ENCODE peak calls at places on chromosome 11, in nine cellular contexts. H, K, T, B, P, J, G, V and Z are unnamed samples. For H3K4me1, the result is how much of the 10 kb centered on the place peaks cover.

GRCh38 chr11:20497124-20497792 is 102.2 kb upstream of the SLC6A5 start:
- DNase-seq in T (no peak), G (no peak), H (no peak), B (no peak), J (no peak), K (no peak), V (no peak), P (no peak), Z (no peak)

GRCh38 chr11:113519989-113520613 is 44.9 kb upstream of the DRD2 start:
- DNase-seq in T (no peak), G (no peak), P (no peak), J (no peak), V (no peak), K (no peak), B (no peak), H (peak), Z (no peak)

GRCh38 chr11:100546714-100547113 is 140.4 kb upstream of the ARHGAP42 start:
- DNase-seq in J (peak), P (no peak), T (no peak), B (no peak), V (no peak), G (no peak), K (peak), H (peak), Z (no peak)

GRCh38 chr11:32400670-32401369 is 34.5 kb downstream of the WT1 start:
- DNase-seq in H (no peak), V (no peak), B (no peak), G (no peak), P (no peak), T (no peak), K (no peak), J (no peak), Z (no peak)

GRCh38 chr11:72834905-72835304 is 20.7 kb downstream of the ATG16L2 start:
- DNase-seq in T (no peak), P (peak), H (no peak), B (peak), G (no peak), K (no peak), J (no peak), V (no peak), Z (peak)

GRCh38 chr11:46976182-46976854 is 39.8 kb downstream of the CSTPP1 start:
- DNase-seq in T (no peak), J (no peak), H (no peak), B (no peak), P (no peak), K (no peak), V (no peak), G (peak), Z (no peak)

GRCh38 chr11:30360741-30361140 is 37.8 kb downstream of the ARL14EP start:
- DNase-seq in B (no peak), J (no peak), G (no peak), H (no peak), T (no peak), P (no peak), V (no peak), K (no peak), Z (no peak)

GRCh38 chr11:125593113-125593761 is 585 bp downstream of the STT3A start:
- DNase-seq in V (no peak), G (no peak), J (peak), T (no peak), K (no peak), P (no peak), B (no peak), H (peak), Z (no peak)

GRCh38 chr11:118851970-118852369 is 31.7 kb upstream of the CXCR5 start:
- DNase-seq in K (no peak), B (no peak), J (no peak), T (no peak), G (peak), H (no peak), V (no peak), P (no peak), Z (no peak)

GRCh38 chr11:74932169-74932568 is 16.7 kb downstream of the XRRA1 start:
- DNase-seq in P (no peak), K (no peak), H (peak), V (no peak), T (no peak), B (no peak), J (no peak), G (no peak), Z (no peak)

GRCh38 chr11:22441831-22442230 is 103.7 kb downstream of the SLC17A6 start:
- DNase-seq in T (no peak), H (no peak), P (no peak), K (no peak), G (no peak), V (no peak), J (no peak), B (no peak), Z (no peak)

GRCh38 chr11:55658608-55659007 is 3.4 kb upstream of the OR4C6 start:
- DNase-seq in K (no peak), G (no peak), B (no peak), J (no peak), V (no peak), P (no peak), T (no peak), H (no peak), Z (no peak)

GRCh38 chr11:133133053-133133452 is 399.2 kb downstream of the OPCML start:
- DNase-seq in B (no peak), K (no peak), G (no peak), P (no peak), V (no peak), T (no peak), J (no peak), H (no peak), Z (no peak)

GRCh38 chr11:65944191-65944590 is 1.1 kb upstream of the TSGA10IP start:
- DNase-seq in P (no peak), J (no peak), K (no peak), G (no peak), B (no peak), T (no peak), V (no peak), H (no peak), Z (no peak)

GRCh38 chr11:17207317-17208256 is at the start of gene PIK3C2A:
- DNase-seq in V (peak), K (peak), G (peak), P (peak), J (peak), T (peak), H (peak), B (peak), Z (peak)

GRCh38 chr11:124327775-124328174 is 7.8 kb upstream of the OR8D2 start:
- DNase-seq in V (no peak), P (no peak), G (no peak), B (no peak), T (no peak), K (no peak), H (no peak), J (no peak), Z (no peak)

GRCh38 chr11:6736495-6737121 is 35.2 kb downstream of the OR2AG2 start:
- DNase-seq in B (no peak), G (no peak), T (no peak), H (no peak), J (no peak), V (no peak), K (no peak), P (no peak), Z (no peak)

GRCh38 chr11:134574947-134575346 is 162.9 kb upstream of the B3GAT1 start:
- DNase-seq in T (no peak), K (no peak), H (no peak), P (no peak), B (no peak), V (no peak), G (no peak), J (no peak), Z (no peak)

GRCh38 chr11:117315285-117316196 is 515 bp downstream of the BACE1 start:
- DNase-seq in K (no peak), T (no peak), V (no peak), J (no peak), P (no peak), H (no peak), B (no peak), G (no peak), Z (no peak)

GRCh38 chr11:110299006-110299785 is 2.8 kb upstream of the RDX start:
- DNase-seq in J (no peak), K (peak), G (no peak), B (no peak), T (no peak), P (no peak), H (no peak), V (no peak), Z (no peak)

GRCh38 chr11:44999068-44999467 is 48.4 kb upstream of the TP53I11 start:
- DNase-seq in B (no peak), G (no peak), T (no peak), P (no peak), V (no peak), H (no peak), K (no peak), J (no peak), Z (no peak)

GRCh38 chr11:10761085-10761698 is 10.1 kb downstream of the CTR9 start:
- DNase-seq in V (no peak), T (no peak), B (no peak), P (no peak), K (no peak), H (no peak), J (no peak), G (no peak), Z (no peak)

GRCh38 chr11:22510010-22510409 is 115.6 kb downstream of the FANCF start:
- DNase-seq in H (no peak), T (no peak), V (no peak), J (no peak), G (no peak), P (no peak), B (no peak), K (no peak), Z (no peak)

GRCh38 chr11:33753304-33753703 is 17.1 kb upstream of the CD59 start:
- DNase-seq in V (no peak), G (peak), H (peak), K (no peak), T (no peak), J (no peak), B (peak), P (no peak), Z (no peak)

GRCh38 chr11:44998051-44998450 is 47.4 kb upstream of the TP53I11 start:
- DNase-seq in P (no peak), G (no peak), T (no peak), J (no peak), V (no peak), K (no peak), H (no peak), B (no peak), Z (no peak)

GRCh38 chr11:62439785-62440602 is 21.2 kb downstream of the SCGB1A1 start:
- DNase-seq in G (no peak), T (no peak), P (peak), V (no peak), J (no peak), K (no peak), B (peak), H (peak), Z (peak)

GRCh38 chr11:114705280-114706024 is 27.1 kb downstream of the NXPE2 start:
- DNase-seq in P (no peak), J (no peak), H (no peak), T (no peak), G (no peak), K (no peak), B (peak), V (no peak), Z (peak)

GRCh38 chr11:67022341-67022933 is 497 bp upstream of the SYT12 start:
- DNase-seq in B (no peak), V (no peak), P (no peak), T (no peak), G (no peak), J (peak), H (peak), K (no peak), Z (peak)

GRCh38 chr11:31806186-31806943 is 4.8 kb downstream of the PAX6 start:
- DNase-seq in K (peak), G (no peak), B (no peak), V (no peak), J (no peak), T (no peak), P (no peak), H (no peak), Z (no peak)

GRCh38 chr11:129720994-129721393 is 94.7 kb upstream of the TMEM45B start:
- DNase-seq in H (no peak), J (no peak), P (no peak), G (no peak), T (no peak), B (no peak), K (no peak), V (no peak), Z (no peak)
- H3K4me1 ChIP-seq in H (under half), J (under half), P (under half), G (under half), T (under half), B (under half), K (under half), V (under half), Z (under half)

DNA sequence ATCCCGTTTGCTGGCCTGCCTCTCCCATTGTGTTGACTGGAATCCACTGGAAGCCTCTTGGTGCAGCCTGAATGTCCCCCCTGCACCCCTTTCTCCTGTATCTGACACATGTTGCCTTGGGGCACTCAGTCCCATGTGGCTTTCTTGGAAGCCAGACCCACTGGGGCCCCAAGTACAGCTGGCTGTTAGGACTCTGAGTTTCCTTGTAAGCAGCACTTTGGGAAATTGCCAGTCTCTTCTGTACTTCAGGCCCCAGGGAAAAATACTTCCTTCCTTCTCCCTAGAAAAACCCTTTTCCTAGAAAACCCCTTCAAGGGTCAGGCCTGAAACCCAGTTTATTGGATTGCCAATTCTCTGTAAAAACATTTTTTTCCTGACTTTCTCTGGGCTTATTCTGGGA is 360.3 kb downstream of the TENM4 start:
- DNase-seq in B (no peak), H (no peak), J (no peak), K (no peak), G (no peak), T (no peak), P (no peak), V (no peak), Z (no peak)
- H3K27ac ChIP-seq in B (no peak), H (no peak), J (no peak), K (no peak), G (no peak), T (no peak), P (no peak), V (no peak), Z (no peak)

DNA sequence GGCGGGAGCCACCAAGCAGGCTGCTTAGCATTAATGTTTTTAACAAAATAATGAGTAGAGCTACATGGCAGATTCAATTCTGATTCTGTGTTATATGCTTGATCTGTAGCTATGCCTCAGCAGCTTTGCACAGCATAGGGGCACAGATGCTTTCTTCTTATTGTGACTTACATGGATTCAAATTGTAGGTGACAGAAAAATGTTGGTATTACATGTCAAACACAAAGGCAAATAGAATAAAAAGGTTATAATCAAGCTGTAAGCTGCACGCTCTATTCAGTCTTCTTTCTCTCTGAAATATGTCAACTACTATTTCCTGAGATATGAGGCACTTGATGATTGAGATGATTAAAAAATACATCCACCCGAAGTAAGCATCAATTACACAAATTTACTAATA is 1573.8 kb downstream of the FAM181B start:
- DNase-seq in P (no peak), J (no peak), H (no peak), G (no peak), T (no peak), B (no peak), K (no peak), V (no peak), Z (no peak)
- H3K4me1 ChIP-seq in P (under half), J (under half), H (under half), G (under half), T (under half), B (under half), K (under half), V (under half), Z (under half)

DNA sequence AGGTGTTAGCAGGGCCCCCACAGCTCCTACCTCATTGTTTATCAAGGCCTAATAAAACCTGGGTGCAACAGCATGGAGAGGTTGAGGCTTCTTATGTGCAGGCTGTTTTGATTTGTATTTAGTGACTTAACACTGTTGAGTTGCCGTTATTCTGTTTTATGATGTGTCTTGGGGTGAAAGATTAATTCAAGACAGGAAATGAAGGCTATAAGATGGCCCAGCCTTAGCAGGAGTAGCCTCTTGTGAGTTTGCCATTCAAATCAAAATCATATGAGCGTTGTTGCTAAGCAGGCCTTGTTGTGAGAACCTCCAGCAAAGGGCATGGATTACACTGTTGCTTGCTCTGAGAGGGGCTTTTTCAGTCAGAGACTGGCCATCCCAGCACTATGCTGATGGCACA is 31.8 kb downstream of the MICAL2 start:
- DNase-seq in K (no peak), H (no peak), T (no peak), P (no peak), J (no peak), V (no peak), G (no peak), B (no peak), Z (no peak)
- H3K27ac ChIP-seq in K (no peak), H (no peak), T (no peak), P (peak), J (no peak), V (peak), G (no peak), B (no peak), Z (peak)

DNA sequence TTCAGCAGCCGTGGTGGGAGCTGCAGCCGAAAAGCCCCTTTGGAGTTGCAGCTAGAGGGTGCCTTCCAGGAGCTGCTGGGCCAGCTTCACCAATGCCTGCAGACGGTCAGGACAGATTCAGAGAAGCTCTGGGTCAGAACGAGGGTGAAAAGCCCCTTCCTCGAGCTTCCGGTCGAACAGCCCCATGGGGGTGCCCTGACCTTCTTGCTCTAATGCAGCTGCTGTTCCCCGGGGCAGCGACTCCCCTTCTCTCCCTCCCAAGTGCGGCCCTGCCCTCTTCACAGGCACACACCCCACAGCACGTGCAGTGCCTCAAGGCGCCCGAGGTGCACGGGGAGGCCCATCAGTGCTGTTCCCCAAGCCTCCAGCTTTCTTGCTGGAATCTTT is 9.6 kb upstream of the IFITM3 start:
- DNase-seq in H (no peak), B (no peak), P (peak), J (no peak), V (no peak), K (no peak), G (no peak), T (no peak), Z (peak)
- H3K4me1 ChIP-seq in H (under half), B (under half), P (under half), J (under half), V (under half), K (under half), G (half or more), T (under half), Z (under half)

DNA sequence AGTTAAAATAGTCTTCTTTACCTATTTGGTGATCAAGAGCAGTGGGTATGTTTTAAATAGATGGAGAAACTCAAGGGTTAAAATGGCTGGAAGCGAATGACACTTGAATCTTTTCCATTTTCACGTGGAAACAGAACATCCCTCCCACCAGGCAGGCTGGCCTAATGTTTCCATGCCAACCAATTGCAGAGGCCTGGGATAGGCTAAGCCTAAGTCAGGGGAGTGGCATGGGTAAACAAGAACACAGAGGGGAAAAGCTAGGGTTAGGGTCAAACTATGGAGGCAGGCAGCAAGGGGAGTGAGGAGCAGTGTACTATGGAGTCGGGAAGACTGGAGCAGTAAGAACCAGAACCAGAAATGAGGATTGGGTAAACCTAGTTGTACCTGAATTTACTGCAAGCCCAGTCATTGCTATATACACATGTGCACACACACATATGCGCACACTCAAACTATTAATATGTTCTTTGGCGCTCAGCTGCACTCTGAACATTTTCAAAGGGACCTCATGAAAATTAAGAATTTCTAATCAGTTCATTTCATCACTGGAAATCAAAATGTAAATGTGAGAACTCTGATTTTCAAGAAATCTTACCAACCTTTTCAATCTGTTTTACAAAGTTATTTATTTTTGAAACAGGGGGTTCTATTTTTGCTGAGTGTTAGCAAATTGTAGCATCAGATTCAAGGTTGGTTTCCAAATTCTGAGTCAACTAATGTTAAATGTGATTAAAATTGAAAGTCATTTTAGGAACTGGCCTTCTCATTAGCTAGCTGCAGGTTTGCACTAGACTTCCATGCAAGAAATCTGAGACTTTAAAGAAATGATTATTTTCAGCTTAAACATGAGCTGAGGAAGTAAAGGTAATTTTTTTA is 327.0 kb upstream of the CCDC90B start:
- DNase-seq in B (no peak), V (no peak), T (no peak), H (no peak), J (no peak), G (peak), K (peak), P (no peak), Z (no peak)
- H3K27ac ChIP-seq in B (no peak), V (no peak), T (no peak), H (no peak), J (no peak), G (peak), K (no peak), P (no peak), Z (no peak)

DNA sequence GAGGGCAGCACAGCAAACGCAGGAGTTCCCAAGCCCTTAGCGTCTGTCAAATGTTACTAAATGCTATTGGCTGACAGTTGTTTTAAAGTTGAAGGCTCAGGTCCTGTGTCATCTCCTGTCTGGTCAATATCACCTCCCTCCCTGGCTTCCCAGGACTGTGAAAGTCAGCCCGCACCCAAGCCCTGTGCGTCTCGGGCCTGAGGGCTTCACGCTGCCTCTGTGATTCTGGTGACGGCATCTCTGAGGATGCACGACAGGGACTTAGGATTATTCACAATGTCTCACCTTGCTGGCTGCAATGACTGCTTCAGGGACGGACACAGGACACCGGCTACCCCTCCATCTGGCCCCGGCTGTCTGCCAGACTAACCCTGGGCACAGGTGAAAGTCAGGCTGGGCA is 415.3 kb downstream of the CTTN start:
- DNase-seq in H (no peak), V (no peak), K (no peak), G (no peak), T (no peak), B (no peak), P (no peak), J (no peak), Z (no peak)
- H3K4me1 ChIP-seq in H (under half), V (under half), K (under half), G (under half), T (under half), B (under half), P (under half), J (under half), Z (under half)

DNA sequence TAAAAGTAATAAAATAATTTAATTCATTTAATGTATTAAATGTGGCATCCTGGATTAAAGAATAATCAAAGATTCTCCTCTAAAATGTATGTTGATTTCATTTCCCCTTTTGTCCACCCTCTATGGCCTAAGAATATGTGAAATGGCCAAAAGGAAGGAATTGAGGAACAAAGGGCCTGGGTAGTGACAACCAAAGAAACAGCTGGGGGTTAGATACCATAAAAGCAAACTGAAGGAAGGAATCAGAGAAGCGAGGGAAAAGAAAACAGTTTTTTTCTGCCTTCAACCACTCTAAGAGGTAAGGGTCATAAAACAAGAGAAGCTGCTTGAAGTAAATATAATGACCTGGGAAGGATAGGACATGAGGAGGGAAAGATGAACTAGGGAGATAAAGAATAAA is 139.3 kb downstream of the FAM76B start:
- DNase-seq in V (no peak), T (no peak), B (no peak), P (no peak), H (no peak), G (no peak), J (no peak), K (peak), Z (no peak)
- H3K27ac ChIP-seq in V (no peak), T (no peak), B (no peak), P (peak), H (no peak), G (no peak), J (no peak), K (no peak), Z (no peak)